ENCODE peak calls at places on chromosomes 1 and 21, in eight cellular contexts. X is effector memory CD4-positive, alpha-beta T cell; Q is neural crest cell; E is right lobe of liver; L is posterior vena cava; Z is LoVo; H is lower leg skin; W is RPMI7951. B is an unnamed sample.

GRCh38 chr1:6869002-6869380 is 83.7 kb downstream of the CAMTA1 start:
- DNase-seq in X (no peak), Q (no peak), Z (no peak), H (no peak), W (peak), L (no peak), E (no peak), B (no peak)

GRCh38 chr1:13512472-13512871 is 1.3 kb downstream of the LRRC38 start:
- DNase-seq in X (no peak), E (no peak), L (no peak), H (no peak), Z (no peak), Q (no peak), W (no peak), B (no peak)

GRCh38 chr1:88618331-88618730 is 65.7 kb upstream of the PKN2 start:
- DNase-seq in X (no peak), W (no peak), Z (no peak), H (no peak), L (no peak), E (no peak), Q (no peak), B (no peak)

GRCh38 chr1:155277896-155278688 is 829 bp downstream of the HCN3 start:
- DNase-seq in X (peak), Q (peak), H (peak), L (no peak), W (peak), E (no peak), Z (peak), B (peak)

GRCh38 chr1:115430717-115431116 is 92.7 kb upstream of the NGF start:
- DNase-seq in E (no peak), W (peak), Q (no peak), H (peak), Z (peak), X (no peak), L (no peak), B (peak)

GRCh38 chr21:27132270-27132669 is 165.4 kb upstream of the ADAMTS5 start:
- DNase-seq in X (no peak), H (no peak), W (no peak), L (no peak), Q (no peak), Z (no peak), E (no peak), B (no peak)

GRCh38 chr1:161934278-161934608 is 89.4 kb downstream of the OLFML2B start:
- DNase-seq in L (no peak), Z (no peak), X (no peak), Q (no peak), H (no peak), E (no peak), W (no peak), B (no peak)

GRCh38 chr1:87510540-87510939 is 181.9 kb downstream of the LMO4 start:
- DNase-seq in W (no peak), Q (no peak), Z (no peak), E (no peak), X (no peak), H (no peak), L (no peak), B (no peak)

GRCh38 chr21:46253610-46254124 is 25.1 kb upstream of the LSS start:
- DNase-seq in Q (no peak), X (peak), E (no peak), H (no peak), W (no peak), L (no peak), Z (no peak), B (no peak)

GRCh38 chr1:209428241-209428921 is 155.1 kb upstream of the CAMK1G start:
- DNase-seq in E (no peak), L (no peak), H (peak), W (no peak), X (no peak), Z (no peak), Q (no peak), B (no peak)

GRCh38 chr1:29162476-29163138 is 19.1 kb downstream of the SRSF4 start:
- DNase-seq in H (no peak), Q (no peak), E (no peak), X (no peak), Z (no peak), L (peak), W (no peak), B (no peak)

GRCh38 chr21:16651956-16652355 is 860.9 kb upstream of the CXADR start:
- DNase-seq in Z (no peak), X (no peak), E (no peak), H (no peak), W (no peak), Q (no peak), L (no peak), B (no peak)

GRCh38 chr1:206608108-206608698 is 4.1 kb downstream of the EIF2D start:
- DNase-seq in Q (peak), E (no peak), L (no peak), Z (peak), X (peak), H (no peak), W (peak), B (peak)

GRCh38 chr1:15758537-15758936 is at the start of gene FBLIM1:
- DNase-seq in E (no peak), W (no peak), L (no peak), Q (no peak), H (no peak), Z (no peak), X (no peak), B (peak)

GRCh38 chr21:28550057-28550825 is 442.4 kb downstream of the LTN1 start:
- DNase-seq in H (no peak), Q (no peak), W (no peak), L (no peak), E (no peak), X (no peak), Z (no peak), B (no peak)

GRCh38 chr1:2340918-2341254 is 50.5 kb downstream of the MORN1 start:
- DNase-seq in X (no peak), Z (no peak), E (no peak), W (no peak), L (no peak), H (no peak), Q (no peak), B (no peak)

GRCh38 chr1:219876798-219877209 is 51.6 kb downstream of the SLC30A10 start:
- DNase-seq in H (no peak), W (peak), E (peak), X (no peak), Q (no peak), Z (peak), L (no peak), B (peak)

GRCh38 chr1:224177356-224177999 is 5.6 kb upstream of the DEGS1 start:
- DNase-seq in E (no peak), W (no peak), Q (no peak), X (no peak), H (no peak), Z (no peak), L (peak), B (no peak)

GRCh38 chr21:30831194-30831765 is 1.7 kb upstream of the KRTAP7-1 start:
- DNase-seq in W (peak), Z (no peak), L (no peak), X (peak), H (no peak), E (no peak), Q (peak), B (peak)

GRCh38 chr21:34952701-34953100 is 96.4 kb downstream of the RUNX1 start:
- DNase-seq in X (no peak), L (no peak), Z (no peak), W (no peak), Q (no peak), E (no peak), H (no peak), B (peak)

GRCh38 chr1:9426291-9426711 is 113.0 kb upstream of the SLC25A33 start:
- DNase-seq in E (no peak), Q (no peak), Z (no peak), X (peak), W (no peak), L (no peak), H (no peak), B (no peak)

GRCh38 chr1:53807916-53808315 is 30.2 kb downstream of the NDC1 start:
- DNase-seq in X (no peak), L (no peak), H (no peak), Z (no peak), W (no peak), Q (no peak), E (no peak), B (peak)